ENCODE peak calls at places on chromosomes 4 and X, in ten cellular contexts. O, U, A, G, D, S, R, V, I and J are unnamed samples.

GRCh38 chrX:2500091-2500680 is 590 bp downstream of the DHRSX start:
- DNase-seq in S (no peak), A (peak; percentile 84), G (no peak), U (no peak), I (no peak), D (peak; percentile 30), O (peak; percentile 47), V (peak; percentile 36), R (no peak), J (no peak)

GRCh38 chrX:49164589-49165360 is 2.2 kb downstream of the MAGIX start:
- DNase-seq in G (no peak), V (no peak), D (no peak), U (no peak), A (peak; percentile 14), I (no peak), S (no peak), O (no peak), R (no peak), J (no peak)

GRCh38 chr4:25656031-25656430 is 380 bp downstream of the SLC34A2 start:
- DNase-seq in G (no peak), V (no peak), U (no peak), D (no peak), S (no peak), R (no peak), A (no peak), I (no peak), O (no peak), J (no peak)

GRCh38 chr4:153083447-153083921 is 120.8 kb upstream of the TRIM2 start:
- DNase-seq in S (peak; percentile 69), V (peak; percentile 69), U (peak; percentile 74), R (no peak), I (no peak), D (peak; percentile 69), O (peak; percentile 66), A (peak; percentile 72), G (peak; percentile 40), J (no peak)

GRCh38 chr4:168724243-168724642 is 227.4 kb downstream of the PALLD start:
- DNase-seq in G (no peak), V (no peak), R (no peak), U (no peak), A (no peak), O (no peak), I (no peak), S (no peak), D (no peak), J (no peak)

GRCh38 chr4:15557806-15558550 is 88.3 kb downstream of the CC2D2A start:
- DNase-seq in I (no peak), O (no peak), R (no peak), A (no peak), G (no peak), U (no peak), V (no peak), D (no peak), S (no peak), J (no peak)

GRCh38 chr4:17781831-17782287 is 438 bp upstream of the FAM184B start:
- DNase-seq in O (no peak), R (no peak), I (no peak), A (no peak), U (no peak), S (no peak), V (no peak), D (no peak), G (no peak), J (peak; percentile 70)

GRCh38 chr4:71259305-71259704 is 79.5 kb upstream of the SLC4A4 start:
- DNase-seq in G (no peak), U (no peak), S (no peak), R (no peak), O (no peak), D (no peak), I (no peak), V (no peak), A (no peak), J (no peak)

GRCh38 chr4:62288803-62289541 is 1088.8 kb downstream of the ADGRL3 start:
- DNase-seq in R (no peak), S (no peak), I (no peak), A (peak; percentile 63), G (no peak), U (no peak), V (no peak), D (no peak), O (no peak), J (no peak)

GRCh38 chr4:110510955-110511544 is 35.1 kb downstream of the ENPEP start:
- DNase-seq in R (no peak), O (no peak), U (no peak), V (no peak), I (no peak), S (peak; percentile 56), G (no peak), A (peak; percentile 40), D (no peak), J (no peak)

GRCh38 chr4:4791299-4791798 is 68.1 kb upstream of the MSX1 start:
- DNase-seq in G (no peak), I (no peak), S (no peak), D (no peak), U (no peak), A (peak; percentile 30), V (no peak), R (no peak), O (no peak), J (no peak)

GRCh38 chr4:111697176-111697962 is 447.9 kb upstream of the FAM241A start:
- DNase-seq in A (no peak), D (no peak), V (no peak), U (no peak), G (no peak), O (no peak), S (no peak), R (no peak), I (no peak), J (no peak)

GRCh38 chrX:17472424-17472823 is 97.4 kb downstream of the NHS start:
- DNase-seq in V (no peak), G (no peak), O (no peak), A (no peak), I (no peak), D (no peak), S (no peak), U (no peak), R (no peak), J (no peak)
- H3K27me3 ChIP-seq in V (no peaks in the 10 kb centered on the region), G (no peaks in the 10 kb centered on the region), O (no peaks in the 10 kb centered on the region), A (no peaks in the 10 kb centered on the region), I (no peaks in the 10 kb centered on the region), D (no peaks in the 10 kb centered on the region), S (no peaks in the 10 kb centered on the region), U (no peaks in the 10 kb centered on the region), R (no peaks in the 10 kb centered on the region), J (no peaks in the 10 kb centered on the region)

GRCh38 chrX:115968436-115969252 is 201.9 kb upstream of the AGTR2 start:
- DNase-seq in V (peak; percentile 58), D (no peak), U (peak; percentile 19), R (peak; percentile 82), G (no peak), I (no peak), S (peak; percentile 63), O (peak; percentile 61), A (peak; percentile 76), J (no peak)
- TF ChIP-seq POLR2AphosphoS5 in V (peak; percentile 29), D (no peak), U (no peak), R (peak; percentile 78), G (no peak), I (no peak), S (peak; percentile 58), O (no peak), A (peak; percentile 50), J (peak; percentile 13)

GRCh38 chr4:108051343-108051742 is 61.7 kb downstream of the HADH start:
- DNase-seq in V (no peak), S (no peak), R (no peak), I (no peak), G (no peak), A (no peak), O (no peak), U (no peak), D (no peak), J (no peak)
- H3K9me3 ChIP-seq in V (no peaks in the 10 kb centered on the region), S (no peaks in the 10 kb centered on the region), R (no peaks in the 10 kb centered on the region), I (no peaks in the 10 kb centered on the region), G (no peaks in the 10 kb centered on the region), A (no peaks in the 10 kb centered on the region), O (no peaks in the 10 kb centered on the region), U (no peaks in the 10 kb centered on the region), D (no peaks in the 10 kb centered on the region), J (no peaks in the 10 kb centered on the region)

GRCh38 chr4:13539721-13540445 is 4.4 kb downstream of the NKX3-2 start:
- DNase-seq in S (no peak), V (no peak), I (no peak), O (no peak), U (no peak), D (no peak), R (peak; percentile 67), A (peak; percentile 35), G (no peak), J (peak; percentile 74)
- H3K27me3 ChIP-seq in S (no peaks in the 10 kb centered on the region), V (peaks cover 100% of the 10 kb centered on the region), I (peaks cover 100% of the 10 kb centered on the region), O (peaks cover 79% of the 10 kb centered on the region), U (peaks cover 70% of the 10 kb centered on the region), D (peaks cover 44% of the 10 kb centered on the region), R (no peaks in the 10 kb centered on the region), A (peaks cover 90% of the 10 kb centered on the region), G (peaks cover 25% of the 10 kb centered on the region), J (peaks cover 91% of the 10 kb centered on the region)

GRCh38 chr4:172654482-172654881 is 514.1 kb upstream of the GALNT7 start:
- DNase-seq in S (no peak), I (no peak), G (no peak), U (no peak), O (no peak), R (no peak), V (no peak), D (no peak), A (no peak), J (no peak)
- TF ChIP-seq POLR2AphosphoS5 in S (no peak), I (no peak), G (no peak), U (no peak), O (no peak), R (no peak), V (no peak), D (no peak), A (no peak), J (no peak)

DNA sequence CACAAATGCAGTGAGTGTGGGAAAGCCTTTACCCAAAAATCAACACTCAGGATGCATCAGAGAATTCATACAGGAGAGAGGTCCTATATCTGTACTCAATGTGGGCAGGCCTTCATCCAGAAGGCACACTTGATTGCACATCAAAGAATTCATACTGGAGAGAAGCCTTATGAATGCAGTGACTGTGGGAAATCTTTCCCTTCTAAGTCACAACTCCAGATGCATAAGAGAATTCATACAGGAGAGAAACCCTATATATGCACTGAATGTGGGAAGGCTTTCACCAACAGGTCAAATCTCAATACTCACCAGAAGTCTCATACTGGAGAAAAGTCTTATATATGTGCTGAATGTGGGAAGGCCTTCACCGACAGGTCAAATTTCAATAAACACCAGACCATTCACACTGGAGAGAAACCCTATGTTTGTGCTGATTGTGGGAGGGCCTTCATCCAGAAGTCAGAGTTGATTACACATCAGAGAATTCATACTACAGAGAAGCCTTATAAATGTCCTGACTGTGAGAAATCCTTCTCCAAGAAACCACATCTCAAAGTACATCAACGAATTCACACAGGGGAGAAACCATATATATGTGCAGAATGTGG is 79.3 kb downstream of the ZNF81 start:
- DNase-seq in U (no peak), O (no peak), G (no peak), I (no peak), A (no peak), V (no peak), S (no peak), D (no peak), R (no peak), J (no peak)
- H3K9me3 ChIP-seq in U (no peaks in the 10 kb centered on the region), O (peaks cover 3% of the 10 kb centered on the region), G (peaks cover 5% of the 10 kb centered on the region), I (no peaks in the 10 kb centered on the region), A (no peaks in the 10 kb centered on the region), V (peaks cover 6% of the 10 kb centered on the region), S (no peaks in the 10 kb centered on the region), D (peaks cover 38% of the 10 kb centered on the region), R (no peaks in the 10 kb centered on the region), J (no peaks in the 10 kb centered on the region)

GRCh38 chr4:7193040-7193958 is 961 bp downstream of the SORCS2 start:
- DNase-seq in G (no peak), U (no peak), D (no peak), O (no peak), A (peak; percentile 68), I (peak; percentile 69), S (no peak), R (peak; percentile 81), V (no peak), J (no peak)
- H3K27me3 ChIP-seq in G (no peaks in the 10 kb centered on the region), U (peaks cover 14% of the 10 kb centered on the region), D (no peaks in the 10 kb centered on the region), O (peaks cover 24% of the 10 kb centered on the region), A (peaks cover 45% of the 10 kb centered on the region), I (peaks cover 68% of the 10 kb centered on the region), S (peaks cover 19% of the 10 kb centered on the region), R (no peaks in the 10 kb centered on the region), V (peaks cover 69% of the 10 kb centered on the region), J (no peaks in the 10 kb centered on the region)